ENCODE peak calls at places on chromosome 14, in four cellular contexts. Z is HFFc6, F is COR-L47, M is MCF 10A. J is an unnamed sample.

GRCh38 chr14:80522936-80523335 is 311.6 kb upstream of the DIO2 start:
- DNase-seq in Z (no peak), F (no peak), M (no peak), J (no peak)

GRCh38 chr14:32192712-32193373 is 9.0 kb upstream of the RNU6-7 start:
- DNase-seq in Z (no peak), F (no peak), M (no peak), J (no peak)

GRCh38 chr14:103894034-103894722 is 34.1 kb upstream of the TDRD9 start:
- DNase-seq in Z (no peak), F (no peak), M (no peak), J (no peak)

GRCh38 chr14:53850714-53851296 is 105.8 kb downstream of the BMP4 start:
- DNase-seq in Z (peak), F (no peak), M (peak), J (no peak)

GRCh38 chr14:67492538-67492937 is 4.0 kb upstream of the TMEM229B start:
- DNase-seq in Z (no peak), F (peak), M (no peak), J (no peak)

GRCh38 chr14:64510127-64510808 is 5.7 kb downstream of the ZBTB1 start:
- DNase-seq in Z (no peak), F (no peak), M (no peak), J (no peak)

GRCh38 chr14:95875831-95876768 is 532 bp upstream of the TUNAR start:
- DNase-seq in Z (no peak), F (peak), M (no peak), J (no peak)

GRCh38 chr14:94367347-94367746 is 21.1 kb downstream of the SERPINA1 start:
- DNase-seq in Z (no peak), F (no peak), M (no peak), J (no peak)

GRCh38 chr14:33548606-33549005 is 402.3 kb downstream of the EGLN3 start:
- DNase-seq in Z (no peak), F (no peak), M (no peak), J (no peak)

GRCh38 chr14:96349286-96350075 is 13.7 kb downstream of the ATG2B start:
- DNase-seq in Z (no peak), F (no peak), M (no peak), J (no peak)

GRCh38 chr14:104429291-104429861 is 150.2 kb upstream of the C14orf180 start:
- DNase-seq in Z (no peak), F (no peak), M (no peak), J (no peak)

GRCh38 chr14:101616202-101616601 is 54.9 kb downstream of the DIO3 start:
- DNase-seq in Z (no peak), F (no peak), M (no peak), J (no peak)

GRCh38 chr14:66601932-66602578 is 94.1 kb downstream of the GPHN start:
- DNase-seq in Z (no peak), F (no peak), M (no peak), J (no peak)

GRCh38 chr14:59133202-59133601 is 55.3 kb upstream of the DAAM1 start:
- DNase-seq in Z (no peak), F (no peak), M (no peak), J (no peak)

GRCh38 chr14:63800651-63801385 is 52.0 kb upstream of the SYNE2 start:
- DNase-seq in Z (no peak), F (no peak), M (peak), J (no peak)

GRCh38 chr14:104805326-104805678 is 4.4 kb downstream of the ZBTB42 start:
- DNase-seq in Z (peak), F (no peak), M (peak), J (no peak)

GRCh38 chr14:100413699-100414098 is 90.6 kb downstream of the SLC25A47 start:
- DNase-seq in Z (no peak), F (no peak), M (no peak), J (no peak)

GRCh38 chr14:71726639-71727085 is 205.6 kb upstream of the RGS6 start:
- DNase-seq in Z (peak), F (no peak), M (no peak), J (no peak)

GRCh38 chr14:31568671-31569070 is 7.5 kb downstream of the NUBPL start:
- DNase-seq in Z (no peak), F (no peak), M (peak), J (no peak)

GRCh38 chr14:68782091-68782981 is 10.5 kb downstream of the ZFP36L1 start:
- DNase-seq in Z (no peak), F (no peak), M (no peak), J (no peak)

GRCh38 chr14:94110552-94111181 is at the start of gene IFI27:
- DNase-seq in Z (no peak), F (no peak), M (peak), J (peak)

GRCh38 chr14:52146504-52146903 is 77.6 kb upstream of the NID2 start:
- DNase-seq in Z (no peak), F (no peak), M (no peak), J (no peak)

GRCh38 chr14:68047910-68048309 is 228.3 kb downstream of the RAD51B start:
- DNase-seq in Z (peak), F (no peak), M (no peak), J (peak)

GRCh38 chr14:100388137-100389050 is 65.3 kb downstream of the SLC25A47 start:
- DNase-seq in Z (no peak), F (no peak), M (no peak), J (no peak)

GRCh38 chr14:60647081-60647836 is 2.0 kb downstream of the SIX1 start:
- DNase-seq in Z (peak), F (peak), M (no peak), J (no peak)

GRCh38 chr14:70731447-70732239 is 77.7 kb downstream of the MAP3K9 start:
- DNase-seq in Z (no peak), F (no peak), M (no peak), J (peak)

GRCh38 chr14:92729632-92730358 is 18.6 kb downstream of the LGMN start:
- DNase-seq in Z (peak), F (no peak), M (peak), J (peak)

GRCh38 chr14:62655161-62655560 is 390.1 kb downstream of the KCNH5 start:
- DNase-seq in Z (no peak), F (no peak), M (no peak), J (no peak)

GRCh38 chr14:102185360-102185759 is 45.7 kb downstream of the WDR20 start:
- DNase-seq in Z (no peak), F (no peak), M (no peak), J (no peak)

GRCh38 chr14:94505641-94506040 is 3.6 kb downstream of the SERPINA12 start:
- DNase-seq in Z (no peak), F (no peak), M (no peak), J (no peak)

GRCh38 chr14:59018978-59019377 is 169.5 kb upstream of the DAAM1 start:
- DNase-seq in Z (no peak), F (no peak), M (no peak), J (no peak)

GRCh38 chr14:103280278-103280917 is 53.6 kb upstream of the EIF5 start:
- DNase-seq in Z (peak), F (no peak), M (no peak), J (peak)

GRCh38 chr14:81303258-81303935 is 82.6 kb upstream of the GTF2A1 start:
- DNase-seq in Z (no peak), F (peak), M (no peak), J (peak)

GRCh38 chr14:33702293-33702692 is 248.6 kb downstream of the EGLN3 start:
- DNase-seq in Z (no peak), F (no peak), M (no peak), J (no peak)

GRCh38 chr14:53599221-53599945 is 357.2 kb downstream of the BMP4 start:
- DNase-seq in Z (no peak), F (no peak), M (no peak), J (no peak)